ENCODE peak calls at places on chromosome 22, in seven cellular contexts. W, O, L, V, G, J and A are unnamed samples.

GRCh38 chr22:21605887-21606564 is 23.8 kb downstream of the YDJC start:
- DNase-seq in W (no peak), O (no peak), L (no peak), V (no peak), G (no peak), J (no peak), A (no peak)

GRCh38 chr22:37998543-37998942 is 14.2 kb upstream of the SOX10 start:
- DNase-seq in W (no peak), O (no peak), L (no peak), V (peak), G (no peak), J (no peak), A (no peak)

GRCh38 chr22:46622081-46622521 is 1.9 kb downstream of the GRAMD4 start:
- DNase-seq in W (no peak), O (no peak), L (no peak), V (no peak), G (no peak), J (no peak), A (no peak)

GRCh38 chr22:48947636-48948035 is 880.0 kb downstream of the BRD1 start:
- DNase-seq in W (no peak), O (no peak), L (no peak), V (no peak), G (no peak), J (no peak), A (no peak)

GRCh38 chr22:42500836-42501179 is 18.8 kb downstream of the RRP7A start:
- DNase-seq in W (no peak), O (no peak), L (no peak), V (no peak), G (no peak), J (no peak), A (no peak)

GRCh38 chr22:45638834-45639746 is 32.5 kb upstream of the ATXN10 start:
- DNase-seq in W (peak), O (peak), L (peak), V (peak), G (peak), J (no peak), A (no peak)

GRCh38 chr22:38205261-38206128 is 3.7 kb downstream of the MAFF start:
- DNase-seq in W (no peak), O (peak), L (peak), V (no peak), G (peak), J (no peak), A (no peak)

GRCh38 chr22:49827853-49828598 is at the start of gene BRD1:
- DNase-seq in W (peak), O (peak), L (peak), V (peak), G (peak), J (peak), A (peak)

GRCh38 chr22:46580940-46581579 is 39.1 kb upstream of the GRAMD4 start:
- DNase-seq in W (no peak), O (no peak), L (no peak), V (no peak), G (peak), J (no peak), A (peak)

GRCh38 chr22:37476389-37477329 is 9.5 kb downstream of the MFNG start:
- DNase-seq in W (no peak), O (no peak), L (no peak), V (no peak), G (no peak), J (no peak), A (no peak)

GRCh38 chr22:49789289-49790141 is 38.2 kb downstream of the BRD1 start:
- DNase-seq in W (no peak), O (peak), L (peak), V (no peak), G (no peak), J (no peak), A (peak)

GRCh38 chr22:40444483-40444787 is 74.0 kb downstream of the SGSM3 start:
- DNase-seq in W (no peak), O (peak), L (no peak), V (no peak), G (no peak), J (no peak), A (no peak)

GRCh38 chr22:38506118-38506962 is at the start of gene DDX17:
- DNase-seq in W (peak), O (peak), L (peak), V (peak), G (peak), J (peak), A (peak)

GRCh38 chr22:47032091-47032943 is 269.9 kb downstream of the TBC1D22A start:
- DNase-seq in W (no peak), O (peak), L (no peak), V (no peak), G (no peak), J (no peak), A (no peak)

GRCh38 chr22:46029574-46030200 is 52.7 kb upstream of the WNT7B start:
- DNase-seq in W (no peak), O (no peak), L (no peak), V (no peak), G (no peak), J (no peak), A (no peak)

GRCh38 chr22:40193429-40194421 is 16.0 kb downstream of the TNRC6B start:
- DNase-seq in W (peak), O (peak), L (peak), V (no peak), G (peak), J (peak), A (peak)

GRCh38 chr22:30809086-30809485 is 114.4 kb downstream of the OSBP2 start:
- DNase-seq in W (peak), O (peak), L (no peak), V (peak), G (no peak), J (no peak), A (no peak)

GRCh38 chr22:36303874-36304273 is 50.9 kb downstream of the APOL1 start:
- DNase-seq in W (peak), O (no peak), L (no peak), V (peak), G (peak), J (no peak), A (no peak)
- TF ChIP-seq EZH2 in W (no peak), O (no peak), L (no peak), V (no peak), G (no peak), J (no peak), A (no peak)

DNA sequence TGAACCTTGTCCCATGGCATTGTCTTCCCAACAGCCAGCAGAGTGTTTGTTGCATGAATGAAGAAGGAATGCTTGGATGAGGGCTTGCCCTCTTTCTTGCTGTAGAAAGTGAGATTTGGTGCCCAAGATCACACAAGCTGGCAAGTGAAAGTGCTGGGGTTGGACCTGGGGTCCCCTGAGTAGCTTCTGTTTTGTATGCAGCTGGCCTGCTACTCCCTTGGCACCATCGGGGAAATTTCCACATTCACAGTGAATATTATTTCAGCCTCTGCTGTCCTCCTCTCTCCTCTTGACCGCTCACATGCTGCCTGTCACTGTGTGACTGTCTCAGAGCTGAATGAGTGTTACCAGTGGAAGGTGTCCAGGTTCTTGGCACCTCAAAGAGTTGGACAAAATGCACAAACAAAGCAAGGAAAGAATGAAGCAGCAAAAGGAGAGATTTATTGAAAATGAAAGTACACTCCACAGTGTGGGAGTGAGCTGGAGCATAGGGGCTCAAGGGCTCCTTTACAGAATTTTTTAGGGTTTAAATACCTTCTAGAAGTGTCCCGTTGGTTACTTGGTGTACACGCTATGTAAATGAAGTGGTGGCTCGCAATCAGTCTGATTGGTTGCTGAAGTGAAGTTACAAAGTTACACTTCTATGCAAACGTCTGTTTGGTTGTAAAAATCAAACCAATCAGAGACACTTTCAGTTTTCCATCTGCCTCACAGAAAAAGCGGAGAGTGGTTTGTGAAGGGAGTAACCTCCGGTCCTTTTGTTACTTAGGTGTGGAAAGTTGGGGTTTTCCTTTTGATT is 87.4 kb downstream of the DEPDC5 start:
- DNase-seq in W (no peak), O (no peak), L (no peak), V (no peak), G (no peak), J (no peak), A (no peak)
- H3K4me3 ChIP-seq in W (no peak), O (no peak), L (no peak), V (no peak), G (no peak), J (no peak), A (no peak)

DNA sequence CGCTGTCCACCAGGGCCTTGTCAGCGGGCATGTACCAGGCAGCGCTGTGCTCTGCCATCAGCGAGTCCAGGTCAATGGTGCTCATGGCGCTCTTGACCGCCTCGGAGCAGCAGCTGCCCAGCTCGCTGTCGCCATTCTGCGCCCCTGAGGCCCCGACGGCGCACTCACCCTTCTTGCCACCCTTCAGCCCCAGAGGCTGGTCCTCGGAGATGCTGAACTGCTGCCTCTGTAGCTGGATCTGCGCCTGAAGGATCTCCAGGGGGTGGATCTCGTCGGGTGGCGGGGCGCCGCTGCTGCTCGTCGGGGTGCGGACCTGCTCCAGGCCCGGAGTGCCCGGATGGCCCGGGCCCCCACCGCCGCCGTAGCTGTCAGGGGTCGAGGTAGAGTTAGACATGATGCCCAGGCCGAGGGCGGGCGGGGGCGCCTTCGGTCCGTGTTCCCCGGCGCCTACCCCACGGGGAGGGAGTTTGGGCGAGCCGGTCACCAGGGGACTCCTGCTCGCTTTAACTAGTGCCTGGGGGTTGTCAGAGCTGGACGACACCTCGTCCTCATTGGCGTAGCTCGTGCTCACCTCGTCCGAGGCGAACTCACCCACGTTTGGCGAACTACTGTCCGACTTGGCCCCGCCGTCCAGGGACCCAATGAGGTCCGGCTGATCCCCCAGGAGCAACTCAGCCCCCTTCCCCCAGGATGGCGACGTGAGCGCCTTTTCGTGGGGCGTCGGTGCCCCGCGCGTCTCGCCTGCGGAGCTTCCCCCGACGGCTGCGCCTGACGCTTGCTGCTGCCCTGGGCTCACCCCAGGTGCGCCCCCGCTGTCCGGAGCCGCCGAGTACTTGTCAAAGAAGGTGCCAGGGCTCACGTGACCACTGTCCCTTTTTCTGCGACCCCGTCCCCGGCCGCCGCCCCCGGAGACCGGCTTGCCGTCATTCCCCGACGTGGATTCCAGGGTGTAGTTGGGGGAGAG is 4.4 kb downstream of the MN1 start:
- DNase-seq in W (no peak), O (no peak), L (no peak), V (no peak), G (no peak), J (no peak), A (no peak)
- TF ChIP-seq EZH2 in W (no peak), O (no peak), L (no peak), V (no peak), G (no peak), J (peak), A (no peak)

DNA sequence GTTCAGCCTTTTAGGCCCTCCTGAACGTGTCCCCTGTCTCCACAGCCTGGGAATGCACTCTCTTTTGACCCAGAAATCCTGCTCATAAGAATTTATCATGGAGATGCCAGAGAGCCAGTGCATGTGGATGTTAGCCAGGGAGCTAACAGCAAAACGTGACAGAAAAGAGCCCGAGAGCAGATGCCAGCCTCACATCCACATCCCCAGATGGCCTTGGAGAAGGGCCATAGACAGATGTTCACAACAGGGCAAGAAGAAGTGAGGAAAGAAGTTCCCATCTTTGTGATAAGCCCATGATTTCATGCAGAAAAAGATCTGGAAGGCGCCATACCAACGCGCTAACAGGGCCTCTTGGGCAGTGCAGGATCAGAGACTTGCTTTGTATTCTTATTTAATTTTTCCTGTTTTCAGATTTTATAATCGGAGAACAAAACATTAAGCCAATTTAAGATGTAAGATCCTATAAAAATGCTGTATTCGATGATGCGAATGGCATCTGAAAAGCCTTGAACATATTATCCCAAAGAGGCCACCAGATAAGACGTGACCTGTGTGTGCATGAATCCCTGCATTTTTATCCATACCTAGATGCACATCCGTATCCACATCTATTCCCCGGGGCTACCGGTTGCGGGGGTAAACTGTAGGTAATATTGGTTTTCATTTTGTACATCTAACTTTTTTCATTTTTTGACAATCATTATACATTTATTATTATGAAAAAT is 48.7 kb downstream of the IGLL5 start:
- DNase-seq in W (no peak), O (no peak), L (no peak), V (no peak), G (no peak), J (no peak), A (no peak)
- H3K4me3 ChIP-seq in W (no peak), O (no peak), L (no peak), V (no peak), G (no peak), J (no peak), A (no peak)